ENCODE peak calls at places on chromosome 9, in five cellular contexts. I is HTR-8/SVneo, D is NAMALWA, A is NCI-H748 treated with DMSO at 0.1 percent for 48 hours, F is cardiac muscle cell. R is an unnamed sample.

GRCh38 chr9:110543631-110544051 is 35.9 kb downstream of the SVEP1 start:
- DNase-seq in A (no peak), F (no peak), I (no peak), D (no peak), R (no peak)

GRCh38 chr9:92669527-92669889 is 423 bp downstream of the IPPK start:
- DNase-seq in I (no peak), A (no peak), F (no peak), D (no peak), R (peak; percentile 28)

GRCh38 chr9:74783408-74783807 is 104.3 kb downstream of the TRPM6 start:
- DNase-seq in A (no peak), F (no peak), I (peak; percentile 23), D (no peak), R (no peak)

GRCh38 chr9:101388507-101388993 is 3.7 kb upstream of the BAAT start:
- DNase-seq in F (no peak), I (no peak), A (peak; percentile 41), D (peak; percentile 28), R (no peak)

GRCh38 chr9:124861342-124862229 is at the start of the genes ARPC5L and RPL35:
- DNase-seq in A (peak; percentile 90), I (peak; percentile 90), F (peak; percentile 98), D (peak; percentile 94), R (peak; percentile 99)

GRCh38 chr9:22039258-22039657 is 30.2 kb upstream of the CDKN2B start:
- DNase-seq in F (no peak), A (no peak), I (no peak), D (no peak), R (no peak)

GRCh38 chr9:75238311-75238976 is 150.1 kb downstream of the OSTF1 start:
- DNase-seq in D (peak; percentile 64), F (peak; percentile 77), I (peak; percentile 46), A (peak; percentile 45), R (peak; percentile 71)

GRCh38 chr9:133394687-133395271 is 18.6 kb downstream of the STKLD1 start:
- DNase-seq in F (no peak), D (no peak), I (no peak), A (no peak), R (no peak)

GRCh38 chr9:120755827-120756434 is 37.3 kb downstream of the FBXW2 start:
- DNase-seq in I (peak; percentile 62), F (peak; percentile 69), A (peak; percentile 39), D (peak; percentile 87), R (peak; percentile 72)

GRCh38 chr9:83986765-83987401 is 6.3 kb downstream of the RMI1 start:
- DNase-seq in D (no peak), A (no peak), I (no peak), F (no peak), R (no peak)

GRCh38 chr9:108360304-108360703 is 495.5 kb downstream of the ACTL7B start:
- DNase-seq in F (no peak), A (no peak), I (no peak), D (no peak), R (no peak)

GRCh38 chr9:103798620-103799019 is 295.5 kb upstream of the SMC2 start:
- DNase-seq in F (no peak), A (no peak), I (peak; percentile 36), D (peak; percentile 7), R (no peak)

GRCh38 chr9:109779711-109780452 is at the start of gene PALM2AKAP2:
- DNase-seq in D (no peak), F (peak; percentile 91), A (peak; percentile 35), I (peak; percentile 47), R (peak; percentile 12)

GRCh38 chr9:120875954-120876841 is 790 bp downstream of the PHF19 start:
- DNase-seq in D (peak; percentile 84), A (peak; percentile 48), I (peak; percentile 71), F (peak; percentile 72), R (peak; percentile 97)

GRCh38 chr9:99180199-99180598 is 41.5 kb downstream of the ALG2 start:
- DNase-seq in A (no peak), D (no peak), I (no peak), F (no peak), R (no peak)

GRCh38 chr9:37209431-37210386 is 89.3 kb downstream of the ZCCHC7 start:
- DNase-seq in I (no peak), A (no peak), D (peak; percentile 51), F (peak; percentile 12), R (no peak)

GRCh38 chr9:108444400-108445358 is 411.1 kb downstream of the ACTL7B start:
- DNase-seq in D (no peak), F (no peak), A (peak; percentile 94), I (peak; percentile 64), R (no peak)

GRCh38 chr9:69168709-69169217 is 5.3 kb upstream of the TJP2 start:
- DNase-seq in I (no peak), A (peak; percentile 89), D (no peak), F (no peak), R (peak; percentile 87)

GRCh38 chr9:19894975-19895374 is 106.1 kb upstream of the SLC24A2 start:
- DNase-seq in F (no peak), I (no peak), D (no peak), A (no peak), R (no peak)

GRCh38 chr9:130051855-130052254 is 1.9 kb upstream of the GPR107 start:
- DNase-seq in F (no peak), D (peak; percentile 39), I (no peak), A (no peak), R (no peak)

GRCh38 chr9:122822958-122823357 is 5.4 kb downstream of the PDCL start:
- DNase-seq in A (no peak), I (no peak), F (no peak), D (no peak), R (no peak)

GRCh38 chr9:81529556-81530193 is 159.7 kb downstream of the TLE1 start:
- DNase-seq in F (no peak), I (no peak), D (no peak), A (no peak), R (no peak)

GRCh38 chr9:106403081-106403480 is 459.9 kb upstream of the ZNF462 start:
- DNase-seq in D (no peak), F (no peak), I (no peak), A (no peak), R (no peak)